ENCODE peak calls at places on chromosomes 11 and 22, in four cellular contexts. C is fibroblast of lung, W is iris pigment epithelial cell, B is A549. V is an unnamed sample.

GRCh38 chr22:45636668-45637067 is 35.0 kb upstream of the ATXN10 start:
- DNase-seq in C (no peak), W (no peak), B (no peak), V (no peak)

GRCh38 chr11:35814026-35814425 is 129.8 kb upstream of the LDLRAD3 start:
- DNase-seq in C (peak), W (no peak), B (no peak), V (no peak)

GRCh38 chr11:1938343-1939005 is 8.7 kb upstream of the MRPL23 start:
- DNase-seq in C (no peak), W (no peak), B (no peak), V (peak)

GRCh38 chr11:697028-697491 is 1.4 kb downstream of the TMEM80 start:
- DNase-seq in C (peak), W (peak), B (no peak), V (no peak)

GRCh38 chr11:122189259-122189658 is 73.2 kb upstream of the BLID start:
- DNase-seq in C (peak), W (peak), B (peak), V (no peak)

GRCh38 chr11:17561111-17561415 is 14.0 kb downstream of the OTOG start:
- DNase-seq in C (no peak), W (no peak), B (no peak), V (no peak)

GRCh38 chr11:123653405-123653996 is 923 bp downstream of the SCN3B start:
- DNase-seq in C (no peak), W (no peak), B (peak), V (no peak)

GRCh38 chr11:783581-784015 is 6.3 kb downstream of the CEND1 start:
- DNase-seq in C (peak), W (peak), B (no peak), V (no peak)

GRCh38 chr11:68051191-68052136 is 12.6 kb downstream of the TCIRG1 start:
- DNase-seq in C (no peak), W (no peak), B (peak), V (no peak)

GRCh38 chr11:68632802-68633201 is 51.5 kb upstream of the GAL start:
- DNase-seq in C (peak), W (peak), B (peak), V (peak)

GRCh38 chr11:12744831-12745502 is 70.7 kb downstream of the TEAD1 start:
- DNase-seq in C (no peak), W (no peak), B (no peak), V (no peak)

GRCh38 chr11:78132475-78132874 is 7.0 kb downstream of the ALG8 start:
- DNase-seq in C (no peak), W (no peak), B (no peak), V (no peak)

GRCh38 chr11:118930152-118930712 is 4.5 kb upstream of the BCL9L start:
- DNase-seq in C (peak), W (peak), B (no peak), V (peak)

GRCh38 chr11:69285766-69286165 is 8.2 kb upstream of the MYEOV start:
- DNase-seq in C (no peak), W (no peak), B (no peak), V (no peak)

GRCh38 chr11:27209562-27210005 is 153.4 kb downstream of the CCDC34 start:
- DNase-seq in C (peak), W (peak), B (peak), V (no peak)

GRCh38 chr22:31969789-31970489 is 25.6 kb downstream of the YWHAH start:
- DNase-seq in C (peak), W (peak), B (peak), V (peak)

GRCh38 chr11:46896719-46897406 is 21.5 kb downstream of the LRP4 start:
- DNase-seq in C (peak), W (peak), B (peak), V (no peak)

GRCh38 chr11:45876401-45876800 is 9.1 kb upstream of the MAPK8IP1 start:
- DNase-seq in C (no peak), W (no peak), B (no peak), V (no peak)

GRCh38 chr22:43482310-43482625 is 70.5 kb downstream of the MPPED1 start:
- DNase-seq in C (no peak), W (no peak), B (no peak), V (no peak)

GRCh38 chr22:30778261-30778660 is 83.6 kb downstream of the OSBP2 start:
- DNase-seq in C (no peak), W (no peak), B (no peak), V (no peak)

GRCh38 chr11:69227271-69227670 is 66.7 kb upstream of the MYEOV start:
- DNase-seq in C (no peak), W (no peak), B (no peak), V (no peak)

GRCh38 chr11:76801205-76801604 is 18.0 kb downstream of the TSKU start:
- DNase-seq in C (no peak), W (no peak), B (no peak), V (no peak)

GRCh38 chr11:27282141-27282590 is 80.8 kb downstream of the CCDC34 start:
- DNase-seq in C (peak), W (peak), B (no peak), V (no peak)

GRCh38 chr22:50284479-50284878 is 14.3 kb upstream of the MAPK11 start:
- DNase-seq in C (no peak), W (no peak), B (no peak), V (no peak)

GRCh38 chr11:8106679-8107078 is 25.7 kb downstream of the TUB start:
- DNase-seq in C (no peak), W (no peak), B (no peak), V (no peak)

GRCh38 chr11:72409458-72409857 is 24.9 kb downstream of the CLPB start:
- DNase-seq in C (no peak), W (no peak), B (no peak), V (no peak)

GRCh38 chr11:78397398-78397797 is 20.2 kb downstream of the GAB2 start:
- DNase-seq in C (no peak), W (no peak), B (no peak), V (no peak)

GRCh38 chr11:134349802-134350355 is 18.1 kb downstream of the GLB1L2 start:
- DNase-seq in C (no peak), W (no peak), B (no peak), V (no peak)

GRCh38 chr22:23365961-23366360 is 185.7 kb downstream of the BCR start:
- DNase-seq in C (no peak), W (no peak), B (no peak), V (no peak)